ENCODE peak calls at places on chromosome 9, in five cellular contexts. One of them, this sample, is unnamed.

GRCh38 chr9:89668216-89668867 is 63.5 kb downstream of the GADD45G start:
- DNase-seq in AG09319: no peak
- DNase-seq in coronary artery: no peak
- DNase-seq in activated T-helper 1 cell treated with Interleukin-2 at 50 U/mL for 16 hours: no peak
- DNase-seq in H7: no peak
- DNase-seq in this sample: no peak

GRCh38 chr9:115520626-115521025 is 402.7 kb upstream of the TNC start:
- DNase-seq in coronary artery: no peak
- DNase-seq in AG09319: no peak
- DNase-seq in H7: no peak
- DNase-seq in activated T-helper 1 cell treated with Interleukin-2 at 50 U/mL for 16 hours: no peak
- DNase-seq in this sample: no peak

GRCh38 chr9:127162567-127163365 is 40.3 kb upstream of the ANGPTL2 start:
- DNase-seq in H7: no peak
- DNase-seq in activated T-helper 1 cell treated with Interleukin-2 at 50 U/mL for 16 hours: no peak
- DNase-seq in coronary artery: no peak
- DNase-seq in AG09319: no peak
- DNase-seq in this sample: no peak

GRCh38 chr9:2271426-2271825 is 256.3 kb downstream of the SMARCA2 start:
- DNase-seq in AG09319: no peak
- DNase-seq in H7: peak; percentile 63
- DNase-seq in activated T-helper 1 cell treated with Interleukin-2 at 50 U/mL for 16 hours: no peak
- DNase-seq in coronary artery: no peak
- DNase-seq in this sample: no peak

GRCh38 chr9:95481000-95481399 is 35.8 kb downstream of the PTCH1 start:
- DNase-seq in AG09319: no peak
- DNase-seq in coronary artery: no peak
- DNase-seq in H7: no peak
- DNase-seq in activated T-helper 1 cell treated with Interleukin-2 at 50 U/mL for 16 hours: no peak
- DNase-seq in this sample: no peak

GRCh38 chr9:127723013-127723412 is 7.1 kb downstream of the TTC16 start:
- DNase-seq in coronary artery: no peak
- DNase-seq in activated T-helper 1 cell treated with Interleukin-2 at 50 U/mL for 16 hours: no peak
- DNase-seq in H7: no peak
- DNase-seq in AG09319: no peak
- DNase-seq in this sample: no peak

GRCh38 chr9:15696979-15697378 is 144.1 kb downstream of the CCDC171 start:
- DNase-seq in activated T-helper 1 cell treated with Interleukin-2 at 50 U/mL for 16 hours: no peak
- DNase-seq in AG09319: no peak
- DNase-seq in H7: peak; percentile 22
- DNase-seq in coronary artery: no peak
- DNase-seq in this sample: no peak

GRCh38 chr9:19087601-19088000 is 15.1 kb downstream of the HAUS6 start:
- DNase-seq in activated T-helper 1 cell treated with Interleukin-2 at 50 U/mL for 16 hours: no peak
- DNase-seq in AG09319: no peak
- DNase-seq in coronary artery: no peak
- DNase-seq in H7: no peak
- DNase-seq in this sample: no peak

GRCh38 chr9:36704148-36704547 is 131.5 kb downstream of the MELK start:
- DNase-seq in H7: no peak
- DNase-seq in coronary artery: no peak
- DNase-seq in AG09319: no peak
- DNase-seq in activated T-helper 1 cell treated with Interleukin-2 at 50 U/mL for 16 hours: no peak
- DNase-seq in this sample: no peak

GRCh38 chr9:11915699-11916098 is 777.5 kb upstream of the TYRP1 start:
- DNase-seq in AG09319: no peak
- DNase-seq in coronary artery: no peak
- DNase-seq in H7: peak; percentile 3
- DNase-seq in activated T-helper 1 cell treated with Interleukin-2 at 50 U/mL for 16 hours: no peak
- DNase-seq in this sample: no peak

GRCh38 chr9:106860731-106861584 is 2.0 kb upstream of the ZNF462 start:
- DNase-seq in activated T-helper 1 cell treated with Interleukin-2 at 50 U/mL for 16 hours: no peak
- DNase-seq in coronary artery: peak; percentile 70
- DNase-seq in AG09319: no peak
- DNase-seq in H7: peak; percentile 59
- DNase-seq in this sample: no peak

GRCh38 chr9:109101810-109102209 is 17.9 kb downstream of the TMEM245 start:
- DNase-seq in H7: no peak
- DNase-seq in AG09319: no peak
- DNase-seq in coronary artery: no peak
- DNase-seq in activated T-helper 1 cell treated with Interleukin-2 at 50 U/mL for 16 hours: no peak
- DNase-seq in this sample: no peak

GRCh38 chr9:69421908-69422801 is 97.1 kb downstream of the ENTREP1 start:
- DNase-seq in AG09319: no peak
- DNase-seq in activated T-helper 1 cell treated with Interleukin-2 at 50 U/mL for 16 hours: peak; percentile 13
- DNase-seq in H7: peak; percentile 88
- DNase-seq in coronary artery: peak; percentile 62
- DNase-seq in this sample: peak; percentile 13

GRCh38 chr9:101083451-101083850 is 54.9 kb downstream of the PLPPR1 start:
- DNase-seq in AG09319: no peak
- DNase-seq in coronary artery: no peak
- DNase-seq in activated T-helper 1 cell treated with Interleukin-2 at 50 U/mL for 16 hours: no peak
- DNase-seq in H7: no peak
- DNase-seq in this sample: no peak

GRCh38 chr9:78004478-78005229 is 27.0 kb downstream of the GNAQ start:
- DNase-seq in H7: no peak
- DNase-seq in coronary artery: no peak
- DNase-seq in activated T-helper 1 cell treated with Interleukin-2 at 50 U/mL for 16 hours: no peak
- DNase-seq in AG09319: no peak
- DNase-seq in this sample: no peak

GRCh38 chr9:109411818-109412352 is 86.2 kb downstream of the PTPN3 start:
- DNase-seq in activated T-helper 1 cell treated with Interleukin-2 at 50 U/mL for 16 hours: no peak
- DNase-seq in AG09319: peak; percentile 14
- DNase-seq in coronary artery: no peak
- DNase-seq in H7: peak; percentile 58
- DNase-seq in this sample: no peak

GRCh38 chr9:16509946-16510504 is 360.4 kb downstream of the BNC2 start:
- DNase-seq in AG09319: no peak
- DNase-seq in H7: no peak
- DNase-seq in activated T-helper 1 cell treated with Interleukin-2 at 50 U/mL for 16 hours: no peak
- DNase-seq in coronary artery: no peak
- DNase-seq in this sample: no peak

GRCh38 chr9:79660615-79661014 is 88.8 kb downstream of the TLE4 start:
- DNase-seq in coronary artery: no peak
- DNase-seq in AG09319: no peak
- DNase-seq in H7: no peak
- DNase-seq in activated T-helper 1 cell treated with Interleukin-2 at 50 U/mL for 16 hours: no peak
- DNase-seq in this sample: no peak

GRCh38 chr9:129258124-129258822 is 80.2 kb upstream of the IER5L start:
- DNase-seq in AG09319: peak; percentile 70
- DNase-seq in activated T-helper 1 cell treated with Interleukin-2 at 50 U/mL for 16 hours: peak; percentile 80
- DNase-seq in coronary artery: peak; percentile 92
- DNase-seq in H7: peak; percentile 99
- DNase-seq in this sample: peak; percentile 85

GRCh38 chr9:132591244-132591643 is 8.8 kb downstream of the BARHL1 start:
- DNase-seq in AG09319: no peak
- DNase-seq in H7: peak; percentile 91
- DNase-seq in coronary artery: no peak
- DNase-seq in activated T-helper 1 cell treated with Interleukin-2 at 50 U/mL for 16 hours: no peak
- DNase-seq in this sample: no peak

GRCh38 chr9:123132696-123133095 is 99.2 kb downstream of the GPR21 start:
- DNase-seq in activated T-helper 1 cell treated with Interleukin-2 at 50 U/mL for 16 hours: no peak
- DNase-seq in H7: no peak
- DNase-seq in coronary artery: no peak
- DNase-seq in AG09319: no peak
- DNase-seq in this sample: no peak

GRCh38 chr9:112241491-112241890 is 66.4 kb upstream of the SUSD1 start:
- DNase-seq in activated T-helper 1 cell treated with Interleukin-2 at 50 U/mL for 16 hours: no peak
- DNase-seq in H7: no peak
- DNase-seq in AG09319: no peak
- DNase-seq in coronary artery: no peak
- DNase-seq in this sample: no peak

GRCh38 chr9:10443805-10444204 is 169.0 kb downstream of the PTPRD start:
- DNase-seq in H7: no peak
- DNase-seq in coronary artery: no peak
- DNase-seq in activated T-helper 1 cell treated with Interleukin-2 at 50 U/mL for 16 hours: no peak
- DNase-seq in AG09319: no peak
- DNase-seq in this sample: no peak

GRCh38 chr9:91486699-91487497 is 63.3 kb upstream of the NFIL3 start:
- DNase-seq in H7: no peak
- DNase-seq in coronary artery: no peak
- DNase-seq in AG09319: no peak
- DNase-seq in activated T-helper 1 cell treated with Interleukin-2 at 50 U/mL for 16 hours: no peak
- DNase-seq in this sample: no peak

GRCh38 chr9:34037626-34038025 is 11.1 kb downstream of the UBAP2 start:
- DNase-seq in coronary artery: no peak
- DNase-seq in AG09319: no peak
- DNase-seq in H7: no peak
- DNase-seq in activated T-helper 1 cell treated with Interleukin-2 at 50 U/mL for 16 hours: no peak
- DNase-seq in this sample: no peak

GRCh38 chr9:34046784-34047379 is 1.8 kb downstream of the UBAP2 start:
- DNase-seq in AG09319: no peak
- DNase-seq in H7: no peak
- DNase-seq in coronary artery: no peak
- DNase-seq in activated T-helper 1 cell treated with Interleukin-2 at 50 U/mL for 16 hours: no peak
- DNase-seq in this sample: no peak

This sample was measured in T follicular helper cell.